ENCODE peak calls at places on chromosome 17, in seven cellular contexts. One of them, this sample, is unnamed.

GRCh38 chr17:30550512-30551273 is 73.5 kb downstream of the GOSR1 start:
- DNase-seq in HCT116: peak; percentile 40
- DNase-seq in OCI-LY7: peak; percentile 61
- DNase-seq in heart left ventricle: no peak
- DNase-seq in PC-9: peak; percentile 54
- DNase-seq in GM12878: peak; percentile 68
- DNase-seq in lower lobe of right lung: no peak
- DNase-seq in this sample: peak; percentile 49

GRCh38 chr17:70076189-70076588 is 1.2 kb downstream of the KCNJ16 start:
- DNase-seq in OCI-LY7: no peak
- DNase-seq in lower lobe of right lung: no peak
- DNase-seq in PC-9: no peak
- DNase-seq in GM12878: no peak
- DNase-seq in HCT116: no peak
- DNase-seq in heart left ventricle: no peak
- DNase-seq in this sample: no peak

GRCh38 chr17:49756805-49757496 is 7.0 kb downstream of the FAM117A start:
- DNase-seq in PC-9: no peak
- DNase-seq in HCT116: no peak
- DNase-seq in heart left ventricle: no peak
- DNase-seq in GM12878: no peak
- DNase-seq in lower lobe of right lung: no peak
- DNase-seq in OCI-LY7: no peak
- DNase-seq in this sample: no peak

GRCh38 chr17:6163632-6164319 is 93.6 kb downstream of the WSCD1 start:
- DNase-seq in lower lobe of right lung: no peak
- DNase-seq in OCI-LY7: no peak
- DNase-seq in HCT116: no peak
- DNase-seq in heart left ventricle: no peak
- DNase-seq in PC-9: no peak
- DNase-seq in GM12878: no peak
- DNase-seq in this sample: peak; percentile 15

GRCh38 chr17:17606416-17607000 is 15.0 kb upstream of the PEMT start:
- DNase-seq in heart left ventricle: no peak
- DNase-seq in lower lobe of right lung: no peak
- DNase-seq in GM12878: no peak
- DNase-seq in HCT116: no peak
- DNase-seq in PC-9: no peak
- DNase-seq in OCI-LY7: no peak
- DNase-seq in this sample: no peak

GRCh38 chr17:33175565-33175964 is 117.5 kb downstream of the ASIC2 start:
- DNase-seq in PC-9: no peak
- DNase-seq in OCI-LY7: no peak
- DNase-seq in HCT116: no peak
- DNase-seq in GM12878: no peak
- DNase-seq in heart left ventricle: no peak
- DNase-seq in lower lobe of right lung: no peak
- DNase-seq in this sample: no peak

GRCh38 chr17:78019367-78019975 is 61.0 kb downstream of the TNRC6C start:
- DNase-seq in HCT116: peak; percentile 33
- DNase-seq in lower lobe of right lung: no peak
- DNase-seq in OCI-LY7: peak; percentile 49
- DNase-seq in PC-9: no peak
- DNase-seq in heart left ventricle: no peak
- DNase-seq in GM12878: peak; percentile 9
- DNase-seq in this sample: peak; percentile 58

GRCh38 chr17:43314582-43314981 is 80.8 kb upstream of the RNU2-1 start:
- DNase-seq in HCT116: no peak
- DNase-seq in heart left ventricle: no peak
- DNase-seq in GM12878: no peak
- DNase-seq in PC-9: no peak
- DNase-seq in lower lobe of right lung: no peak
- DNase-seq in OCI-LY7: peak; percentile 24
- DNase-seq in this sample: no peak

GRCh38 chr17:40452074-40452787 is 9.0 kb downstream of the IGFBP4 start:
- DNase-seq in heart left ventricle: peak; percentile 59
- DNase-seq in lower lobe of right lung: no peak
- DNase-seq in OCI-LY7: no peak
- DNase-seq in PC-9: no peak
- DNase-seq in HCT116: no peak
- DNase-seq in GM12878: no peak
- DNase-seq in this sample: peak; percentile 93

GRCh38 chr17:39153541-39154111 is 2.2 kb upstream of the PLXDC1 start:
- DNase-seq in OCI-LY7: peak; percentile 85
- DNase-seq in heart left ventricle: peak; percentile 94
- DNase-seq in HCT116: peak; percentile 69
- DNase-seq in PC-9: peak; percentile 79
- DNase-seq in GM12878: peak; percentile 71
- DNase-seq in lower lobe of right lung: peak; percentile 89
- DNase-seq in this sample: peak; percentile 80

GRCh38 chr17:61583242-61583641 is 7.8 kb downstream of the NACA2 start:
- DNase-seq in HCT116: peak; percentile 65
- DNase-seq in OCI-LY7: peak; percentile 69
- DNase-seq in GM12878: no peak
- DNase-seq in heart left ventricle: no peak
- DNase-seq in lower lobe of right lung: no peak
- DNase-seq in PC-9: peak; percentile 59
- DNase-seq in this sample: peak; percentile 66

GRCh38 chr17:75457047-75457654 is 716 bp downstream of the TMEM94 start:
- DNase-seq in GM12878: no peak
- DNase-seq in lower lobe of right lung: peak; percentile 52
- DNase-seq in PC-9: no peak
- DNase-seq in HCT116: no peak
- DNase-seq in OCI-LY7: peak; percentile 21
- DNase-seq in heart left ventricle: peak; percentile 37
- DNase-seq in this sample: peak; percentile 54

GRCh38 chr17:65163990-65164495 is 26.9 kb downstream of the RGS9 start:
- DNase-seq in lower lobe of right lung: no peak
- DNase-seq in GM12878: no peak
- DNase-seq in OCI-LY7: peak; percentile 81
- DNase-seq in HCT116: peak; percentile 12
- DNase-seq in heart left ventricle: no peak
- DNase-seq in PC-9: no peak
- DNase-seq in this sample: peak; percentile 54

GRCh38 chr17:76726766-76727718 is at the start of gene METTL23:
- DNase-seq in lower lobe of right lung: peak; percentile 91
- DNase-seq in OCI-LY7: peak; percentile 96
- DNase-seq in PC-9: no peak
- DNase-seq in GM12878: no peak
- DNase-seq in HCT116: no peak
- DNase-seq in heart left ventricle: peak; percentile 89
- DNase-seq in this sample: peak; percentile 83

DNA sequence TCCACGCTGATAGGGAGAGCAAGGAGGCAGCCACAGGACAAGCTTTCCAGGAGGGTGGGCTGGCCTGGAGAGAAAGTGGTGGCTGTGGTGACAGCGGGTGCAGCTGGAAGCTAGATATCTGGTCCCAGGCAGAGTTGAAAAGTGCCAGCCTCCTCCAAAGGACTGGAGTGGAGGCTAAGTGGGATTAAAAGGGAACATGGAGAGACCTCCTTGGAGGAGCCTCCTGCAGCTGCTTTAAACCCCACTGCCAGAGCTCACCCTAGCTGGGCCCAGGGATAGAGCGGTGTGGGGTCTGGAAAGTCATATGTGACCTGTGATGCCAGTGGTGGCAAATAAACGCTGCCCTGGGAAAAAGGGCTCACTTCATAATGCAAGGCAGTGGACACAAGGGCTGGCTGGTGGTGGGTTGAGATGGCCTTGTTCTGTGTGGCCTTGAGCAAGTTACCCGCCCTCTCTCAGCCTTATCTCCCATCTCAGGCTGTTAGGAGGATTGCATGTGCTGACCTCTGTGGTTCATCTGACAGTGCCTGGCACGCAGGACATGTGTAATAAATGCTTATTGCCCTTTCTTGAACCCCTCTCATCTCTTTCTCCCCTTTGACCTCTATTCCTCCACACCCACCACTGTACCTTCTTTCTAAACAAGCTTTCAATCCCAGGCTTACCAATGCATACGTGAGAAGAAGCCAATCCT is 61.0 kb upstream of the LGALS9 start:
- DNase-seq in OCI-LY7: no peak
- DNase-seq in lower lobe of right lung: no peak
- DNase-seq in heart left ventricle: no peak
- DNase-seq in HCT116: no peak
- DNase-seq in GM12878: no peak
- DNase-seq in PC-9: no peak
- DNase-seq in this sample: no peak
- H3K4me1 ChIP-seq in OCI-LY7: no peaks in the 10 kb centered on the region
- H3K4me1 ChIP-seq in lower lobe of right lung: peaks cover 42% of the 10 kb centered on the region
- H3K4me1 ChIP-seq in heart left ventricle: peaks cover 44% of the 10 kb centered on the region
- H3K4me1 ChIP-seq in HCT116: peaks cover 16% of the 10 kb centered on the region
- H3K4me1 ChIP-seq in GM12878: no peaks in the 10 kb centered on the region
- H3K4me1 ChIP-seq in PC-9: peaks cover 15% of the 10 kb centered on the region
- H3K4me1 ChIP-seq in this sample: peaks cover 56% of the 10 kb centered on the region

GRCh38 chr17:79925242-79925957 is 86.2 kb upstream of the CBX4 start:
- DNase-seq in PC-9: peak; percentile 57
- DNase-seq in lower lobe of right lung: peak; percentile 88
- DNase-seq in GM12878: no peak
- DNase-seq in HCT116: no peak
- DNase-seq in heart left ventricle: peak; percentile 57
- DNase-seq in OCI-LY7: no peak
- DNase-seq in this sample: no peak

GRCh38 chr17:79926308-79927135 is 87.3 kb upstream of the CBX4 start:
- DNase-seq in HCT116: no peak
- DNase-seq in PC-9: no peak
- DNase-seq in lower lobe of right lung: no peak
- DNase-seq in GM12878: no peak
- DNase-seq in OCI-LY7: no peak
- DNase-seq in heart left ventricle: no peak
- DNase-seq in this sample: peak; percentile 31

GRCh38 chr17:79924639-79924976 is 85.4 kb upstream of the CBX4 start:
- DNase-seq in PC-9: no peak
- DNase-seq in GM12878: no peak
- DNase-seq in heart left ventricle: no peak
- DNase-seq in OCI-LY7: no peak
- DNase-seq in lower lobe of right lung: no peak
- DNase-seq in HCT116: no peak
- DNase-seq in this sample: no peak

GRCh38 chr17:79927136-79927661 is 88.0 kb upstream of the CBX4 start:
- DNase-seq in lower lobe of right lung: no peak
- DNase-seq in HCT116: no peak
- DNase-seq in OCI-LY7: no peak
- DNase-seq in GM12878: no peak
- DNase-seq in heart left ventricle: no peak
- DNase-seq in PC-9: no peak
- DNase-seq in this sample: no peak

GRCh38 chr17:79926002-79926307 is 86.7 kb upstream of the CBX4 start:
- DNase-seq in PC-9: no peak
- DNase-seq in GM12878: no peak
- DNase-seq in lower lobe of right lung: no peak
- DNase-seq in HCT116: no peak
- DNase-seq in OCI-LY7: no peak
- DNase-seq in heart left ventricle: no peak
- DNase-seq in this sample: no peak
- H3K27ac ChIP-seq in PC-9: no peak overlapping the region
- H3K27ac ChIP-seq in GM12878: no peak overlapping the region
- H3K27ac ChIP-seq in lower lobe of right lung: no peak overlapping the region
- H3K27ac ChIP-seq in HCT116: no peak overlapping the region
- H3K27ac ChIP-seq in OCI-LY7: no peak overlapping the region
- H3K27ac ChIP-seq in heart left ventricle: no peak overlapping the region
- H3K27ac ChIP-seq in this sample: no peak overlapping the region

GRCh38 chr17:29151567-29151966 is 28.6 kb downstream of the MYO18A start:
- DNase-seq in OCI-LY7: no peak
- DNase-seq in PC-9: peak; percentile 93
- DNase-seq in lower lobe of right lung: no peak
- DNase-seq in HCT116: peak; percentile 70
- DNase-seq in heart left ventricle: no peak
- DNase-seq in GM12878: no peak
- DNase-seq in this sample: peak; percentile 84
- H3K4me1 ChIP-seq in OCI-LY7: peaks cover 32% of the 10 kb centered on the region
- H3K4me1 ChIP-seq in PC-9: peaks cover 97% of the 10 kb centered on the region
- H3K4me1 ChIP-seq in lower lobe of right lung: peaks cover 62% of the 10 kb centered on the region
- H3K4me1 ChIP-seq in HCT116: peaks cover 87% of the 10 kb centered on the region
- H3K4me1 ChIP-seq in heart left ventricle: peaks cover 48% of the 10 kb centered on the region
- H3K4me1 ChIP-seq in GM12878: peaks cover 26% of the 10 kb centered on the region
- H3K4me1 ChIP-seq in this sample: peaks cover 44% of the 10 kb centered on the region

GRCh38 chr17:31663576-31663975 is 195.5 kb downstream of the COPRS start:
- DNase-seq in PC-9: no peak
- DNase-seq in lower lobe of right lung: no peak
- DNase-seq in OCI-LY7: no peak
- DNase-seq in heart left ventricle: no peak
- DNase-seq in HCT116: peak; percentile 16
- DNase-seq in GM12878: no peak
- DNase-seq in this sample: no peak
- H3K27ac ChIP-seq in PC-9: no peak overlapping the region
- H3K27ac ChIP-seq in lower lobe of right lung: no peak overlapping the region
- H3K27ac ChIP-seq in OCI-LY7: no peak overlapping the region
- H3K27ac ChIP-seq in heart left ventricle: no peak overlapping the region
- H3K27ac ChIP-seq in HCT116: no peak overlapping the region
- H3K27ac ChIP-seq in GM12878: no peak overlapping the region
- H3K27ac ChIP-seq in this sample: no peak overlapping the region